ENCODE peak calls at places on chromosomes 7 and 10, in ten cellular contexts. Y is DMS79 treated with DMSO at 0.1 percent for 48 hours; I is DMS153; Q is mesothelial cell of epicardium; X is NCI-H1694 treated with DMSO at 0.1 percent for 48 hours; P is stimulated activated CD8-positive, alpha-beta memory T cell treated with anti-CD3 and anti-CD28 coated beads, Interleukin-12 subunit alpha, Interleukin-12 subunit beta, amount 100 ng/mL, for 1 hour; S is H4; V is sigmoid colon; D is NCI-H748 treated with DMSO at 0.1 percent for 48 hours; F is stomach. R is an unnamed sample.

GRCh38 chr7:2687338-2687869 is 598 bp upstream of the AMZ1 start:
- DNase-seq in D (no peak), F (peak; percentile 40), Y (peak; percentile 45), P (no peak), X (no peak), I (peak; percentile 83), V (no peak), S (no peak), Q (no peak), R (no peak)

GRCh38 chr7:75739796-75740672 is 1.3 kb upstream of the HIP1 start:
- DNase-seq in S (peak; percentile 78), Y (no peak), F (no peak), I (no peak), P (no peak), Q (no peak), X (no peak), D (no peak), V (no peak), R (no peak)

GRCh38 chr7:75854233-75854632 is 24.6 kb upstream of the RHBDD2 start:
- DNase-seq in X (no peak), F (no peak), I (no peak), S (no peak), P (no peak), Q (no peak), Y (no peak), V (no peak), D (no peak), R (no peak)

GRCh38 chr7:29116801-29117200 is 29.5 kb downstream of the CPVL start:
- DNase-seq in S (no peak), F (no peak), Y (no peak), I (no peak), D (no peak), X (no peak), V (no peak), Q (no peak), P (no peak), R (no peak)

GRCh38 chr10:79459243-79459642 is 13.8 kb upstream of the ZCCHC24 start:
- DNase-seq in V (no peak), S (no peak), D (no peak), P (no peak), Q (no peak), F (no peak), I (no peak), X (no peak), Y (no peak), R (no peak)

GRCh38 chr10:109187677-109188076 is 735.6 kb downstream of the XPNPEP1 start:
- DNase-seq in Y (no peak), V (no peak), Q (no peak), I (no peak), S (no peak), F (no peak), D (no peak), X (no peak), P (no peak), R (no peak)

GRCh38 chr10:87565010-87565409 is 60.3 kb downstream of the MINPP1 start:
- DNase-seq in Q (no peak), F (no peak), V (no peak), X (no peak), S (no peak), Y (no peak), P (no peak), I (no peak), D (no peak), R (no peak)

GRCh38 chr10:127919418-127920191 is 12.7 kb downstream of the PTPRE start:
- DNase-seq in Y (peak; percentile 27), V (peak; percentile 52), F (no peak), S (peak; percentile 92), D (no peak), I (no peak), Q (no peak), P (no peak), X (no peak), R (no peak)

GRCh38 chr7:11810043-11810625 is 21.9 kb downstream of the THSD7A start:
- DNase-seq in S (no peak), I (no peak), V (no peak), F (no peak), X (no peak), P (no peak), D (no peak), Y (no peak), Q (no peak), R (no peak)

GRCh38 chr7:73903321-73904218 is 42.6 kb downstream of the TMEM270 start:
- DNase-seq in I (no peak), P (no peak), F (no peak), Q (no peak), S (no peak), V (peak; percentile 49), D (no peak), X (no peak), Y (no peak), R (no peak)

GRCh38 chr7:85890244-85890811 is 703.5 kb upstream of the SEMA3D start:
- DNase-seq in X (peak; percentile 40), Y (peak; percentile 44), Q (no peak), I (no peak), S (peak; percentile 59), P (no peak), D (peak; percentile 29), F (no peak), V (no peak), R (peak; percentile 45)

GRCh38 chr10:31101123-31101522 is 69.5 kb upstream of the ZNF438 start:
- DNase-seq in F (peak; percentile 42), X (no peak), V (no peak), D (no peak), P (peak; percentile 26), S (peak; percentile 44), I (no peak), Y (no peak), Q (no peak), R (no peak)

GRCh38 chr10:92573091-92573797 is 649 bp downstream of the IDE start:
- DNase-seq in Y (peak; percentile 6), Q (no peak), F (peak; percentile 29), P (peak; percentile 9), X (no peak), S (peak; percentile 35), V (peak; percentile 72), I (no peak), D (no peak), R (no peak)

GRCh38 chr7:97001221-97001620 is 4.1 kb upstream of the DLX6 start:
- DNase-seq in P (no peak), Y (no peak), Q (no peak), V (no peak), S (no peak), X (no peak), F (no peak), D (no peak), I (no peak), R (no peak)

GRCh38 chr7:22445140-22445722 is 54.8 kb downstream of the STEAP1B start:
- DNase-seq in I (peak; percentile 98), X (no peak), D (no peak), V (peak; percentile 80), S (no peak), F (peak; percentile 44), Y (peak; percentile 40), P (no peak), Q (no peak), R (peak; percentile 71)

GRCh38 chr10:14186245-14186644 is 144.5 kb downstream of the FRMD4A start:
- DNase-seq in Y (no peak), S (peak; percentile 29), F (no peak), Q (no peak), P (no peak), D (no peak), X (no peak), I (no peak), V (no peak), R (no peak)

GRCh38 chr10:101695404-101695732 is 398 bp upstream of the FBXW4 start:
- DNase-seq in I (no peak), X (no peak), V (no peak), S (no peak), Y (no peak), F (no peak), D (no peak), P (no peak), Q (no peak), R (no peak)

GRCh38 chr10:132021046-132021445 is 39.3 kb upstream of the BNIP3 start:
- DNase-seq in Q (no peak), D (no peak), Y (no peak), S (no peak), V (peak; percentile 45), I (no peak), F (no peak), X (no peak), P (no peak), R (no peak)

GRCh38 chr10:971150-971542 is 17.1 kb upstream of the GTPBP4 start:
- DNase-seq in F (no peak), Y (peak; percentile 55), I (no peak), D (no peak), V (peak; percentile 82), Q (no peak), P (no peak), X (no peak), S (no peak), R (no peak)

GRCh38 chr7:101507791-101508252 is 121.3 kb downstream of the MYL10 start:
- DNase-seq in V (no peak), D (peak; percentile 38), Q (peak; percentile 78), X (peak; percentile 59), Y (peak; percentile 81), F (no peak), P (no peak), S (peak; percentile 76), I (peak; percentile 2), R (peak; percentile 26)

GRCh38 chr10:29263506-29263905 is 25.4 kb upstream of the LYZL1 start:
- DNase-seq in D (no peak), S (no peak), Y (no peak), Q (no peak), I (no peak), X (no peak), V (no peak), P (no peak), F (no peak), R (no peak)

GRCh38 chr7:25696565-25696964 is 455.4 kb upstream of the NFE2L3 start:
- DNase-seq in D (no peak), X (no peak), S (no peak), P (no peak), I (no peak), F (no peak), V (no peak), Y (no peak), Q (no peak), R (no peak)

GRCh38 chr7:12831024-12831423 is 143.6 kb downstream of the ARL4A start:
- DNase-seq in F (no peak), V (no peak), I (no peak), Q (no peak), D (no peak), Y (no peak), X (no peak), P (no peak), S (no peak), R (no peak)

GRCh38 chr10:28624351-28624750 is 53.0 kb upstream of the BAMBI start:
- DNase-seq in I (no peak), P (no peak), F (no peak), Q (no peak), Y (no peak), S (no peak), X (no peak), V (no peak), D (no peak), R (no peak)

GRCh38 chr10:42962120-42962901 is 114.6 kb upstream of the RET start:
- DNase-seq in X (no peak), V (peak; percentile 56), Y (no peak), I (no peak), S (no peak), F (peak; percentile 8), P (no peak), D (no peak), Q (peak; percentile 34), R (no peak)

GRCh38 chr10:72812798-72813430 is 80.6 kb upstream of the OIT3 start:
- DNase-seq in Y (no peak), F (no peak), D (no peak), I (no peak), S (no peak), Q (no peak), V (no peak), P (no peak), X (no peak), R (no peak)

GRCh38 chr7:92781117-92781720 is 55.2 kb downstream of the CDK6 start:
- DNase-seq in S (no peak), F (no peak), Y (no peak), V (no peak), P (no peak), X (no peak), I (peak; percentile 79), Q (no peak), D (peak; percentile 92), R (no peak)

GRCh38 chr7:49852619-49853462 is 79.4 kb downstream of the VWC2 start:
- DNase-seq in V (no peak), X (peak; percentile 9), S (peak; percentile 83), Q (peak; percentile 66), F (no peak), P (no peak), Y (peak; percentile 53), I (peak; percentile 41), D (peak; percentile 51), R (peak; percentile 93)

R was measured in NCI-H446.